ENCODE peak calls at places on chromosome 10, in four cellular contexts. E is HCT116, R is K562, N is choroid plexus epithelial cell. Y is an unnamed sample.

GRCh38 chr10:46523881-46524470 is 32.5 kb downstream of the GPRIN2 start:
- DNase-seq in N (peak; percentile 91), E (peak; percentile 35), R (no peak), Y (peak; percentile 94)

GRCh38 chr10:84395581-84395980 is 67.2 kb downstream of the CCSER2 start:
- DNase-seq in R (no peak), N (no peak), E (no peak), Y (peak; percentile 1)

GRCh38 chr10:78974409-78975317 is 94.1 kb upstream of the ZMIZ1 start:
- DNase-seq in N (peak; percentile 88), E (peak; percentile 47), R (peak; percentile 84), Y (peak; percentile 88)

GRCh38 chr10:80321183-80321582 is 31.7 kb upstream of the MAT1A start:
- DNase-seq in N (no peak), R (no peak), E (no peak), Y (no peak)

GRCh38 chr10:111877274-111877673 is 306.3 kb downstream of the GPAM start:
- DNase-seq in R (no peak), E (no peak), N (no peak), Y (no peak)

GRCh38 chr10:37269554-37270256 is 144.3 kb downstream of the ANKRD30A start:
- DNase-seq in N (no peak), R (no peak), E (no peak), Y (no peak)

GRCh38 chr10:4504550-4504949 is 321.5 kb upstream of the AKR1E2 start:
- DNase-seq in E (no peak), N (no peak), R (no peak), Y (no peak)

GRCh38 chr10:97570146-97570788 is 2.3 kb upstream of the ANKRD2 start:
- DNase-seq in R (no peak), E (no peak), N (no peak), Y (no peak)

GRCh38 chr10:92849234-92849525 is 860 bp downstream of the EXOC6 start:
- DNase-seq in R (no peak), E (no peak), N (peak; percentile 41), Y (peak; percentile 14)

GRCh38 chr10:972763-973162 is 15.5 kb upstream of the GTPBP4 start:
- DNase-seq in E (no peak), N (no peak), R (no peak), Y (no peak)

GRCh38 chr10:104254493-104255243 is at the start of gene GSTO1:
- DNase-seq in R (peak; percentile 89), N (peak; percentile 67), E (peak; percentile 51), Y (peak; percentile 79)

GRCh38 chr10:104253106-104253505 is 1.6 kb upstream of the GSTO1 start:
- DNase-seq in R (peak; percentile 88), E (no peak), N (no peak), Y (no peak)

GRCh38 chr10:104252349-104252748 is 2.3 kb upstream of the GSTO1 start:
- DNase-seq in R (peak; percentile 31), E (no peak), N (no peak), Y (no peak)

GRCh38 chr10:104253576-104254410 is 899 bp upstream of the GSTO1 start:
- DNase-seq in R (no peak), E (no peak), N (no peak), Y (no peak)

GRCh38 chr10:104251443-104251842 is 3.2 kb upstream of the GSTO1 start:
- DNase-seq in E (no peak), R (no peak), N (no peak), Y (no peak)
- TF ChIP-seq CTCF in E (no peak), R (no peak), N (no peak), Y (no peak)

GRCh38 chr10:117504601-117505000 is 37.9 kb upstream of the EMX2 start:
- DNase-seq in E (no peak), N (no peak), R (no peak), Y (no peak)

GRCh38 chr10:117503886-117504205 is 38.7 kb upstream of the EMX2 start:
- DNase-seq in N (no peak), R (no peak), E (no peak), Y (no peak)

GRCh38 chr10:117501460-117502035 is 41.0 kb upstream of the EMX2 start:
- DNase-seq in E (no peak), R (no peak), N (no peak), Y (no peak)

GRCh38 chr10:117502421-117503169 is 40.0 kb upstream of the EMX2 start:
- DNase-seq in R (no peak), E (no peak), N (no peak), Y (no peak)

DNA sequence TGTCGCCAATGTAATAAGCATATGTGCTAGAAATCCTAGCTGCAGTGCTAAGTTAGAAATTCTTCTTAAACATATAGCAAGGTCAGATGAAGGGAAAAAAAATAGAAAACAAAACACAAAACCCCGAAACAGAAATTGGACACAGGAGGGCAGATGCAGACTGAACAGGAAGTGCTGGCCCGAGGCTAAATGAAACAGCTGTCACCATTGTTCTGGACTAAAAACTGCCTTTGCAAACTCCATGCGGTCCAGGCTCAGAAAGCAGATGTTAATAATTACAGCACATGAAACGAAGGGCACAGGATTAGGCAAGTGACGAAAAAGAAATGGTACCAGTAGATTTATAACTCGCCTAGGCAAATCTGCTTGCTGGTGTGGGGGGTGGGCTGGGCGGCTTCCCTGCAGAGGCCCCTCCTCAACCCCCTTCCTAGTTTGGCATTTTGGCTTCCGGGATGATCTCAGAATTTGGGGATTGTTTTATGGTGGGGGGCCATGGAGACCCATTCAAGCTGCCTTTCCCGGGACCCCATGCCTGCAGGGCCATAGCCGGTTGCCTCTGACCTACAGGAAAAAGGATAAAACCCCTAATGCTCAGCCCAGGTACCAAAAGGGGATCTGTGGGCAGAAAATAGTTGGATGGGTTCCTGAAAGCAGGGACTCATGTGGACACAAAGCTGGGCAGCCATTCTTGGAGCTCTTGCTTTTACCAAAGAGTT is 39.2 kb upstream of the EMX2 start:
- DNase-seq in R (no peak), E (no peak), N (peak; percentile 12), Y (peak; percentile 23)
- TF ChIP-seq CTCF in R (no peak), E (no peak), N (no peak), Y (no peak)

DNA sequence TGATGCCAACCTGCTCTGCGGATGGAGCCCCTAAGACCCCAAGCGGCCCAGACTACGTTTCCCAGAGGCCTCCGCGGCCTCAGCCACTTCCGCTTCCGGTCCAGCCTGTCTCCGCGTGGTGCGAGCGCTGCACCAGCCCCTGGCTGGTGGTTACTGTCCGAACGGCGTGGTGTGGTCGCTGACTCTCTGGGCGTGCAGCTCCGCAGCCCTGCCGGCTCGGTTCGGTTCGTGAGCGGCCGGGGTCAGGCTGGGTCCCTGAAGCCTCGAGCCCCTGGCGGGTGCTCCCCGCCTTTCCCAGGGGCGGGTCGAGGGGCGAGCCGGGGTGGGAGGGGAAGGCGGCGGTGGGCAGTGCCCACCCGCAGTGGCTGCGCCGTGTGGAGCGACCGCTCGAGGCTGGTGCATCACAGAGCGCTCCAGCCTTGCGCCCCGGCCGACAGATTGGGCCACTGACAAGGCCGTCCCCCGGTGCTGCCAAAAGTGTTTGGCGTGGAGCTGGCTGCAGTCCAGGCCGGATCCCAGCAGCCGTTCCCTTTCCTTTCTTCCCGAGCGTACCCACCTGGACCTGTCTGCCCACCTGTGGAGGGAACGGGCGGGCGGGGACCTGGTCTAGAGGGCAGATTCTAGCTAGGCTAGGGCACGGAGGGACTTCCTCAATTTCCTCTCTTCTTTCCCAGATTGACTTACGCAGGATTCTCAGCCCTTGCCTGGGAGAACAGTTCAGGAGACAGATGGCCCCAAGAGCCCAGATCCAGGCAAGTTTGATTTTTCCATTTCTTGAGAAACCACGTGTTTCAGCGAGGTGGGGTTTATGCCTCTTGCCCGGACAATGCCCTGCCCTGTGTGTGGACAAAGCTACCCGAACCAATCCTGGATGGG is at the start of gene ZNF485:
- DNase-seq in N (peak; percentile 69), E (peak; percentile 32), R (peak; percentile 91), Y (peak; percentile 42)
- TF ChIP-seq CTCF in N (no peak), E (no peak), R (no peak), Y (no peak)

GRCh38 chr10:127524229-127524628 is 24.9 kb upstream of the NPS start:
- DNase-seq in R (no peak), N (no peak), E (peak; percentile 16), Y (no peak)
- TF ChIP-seq CTCF in R (no peak), N (peak; percentile 17), E (peak; percentile 57), Y (no peak)

DNA sequence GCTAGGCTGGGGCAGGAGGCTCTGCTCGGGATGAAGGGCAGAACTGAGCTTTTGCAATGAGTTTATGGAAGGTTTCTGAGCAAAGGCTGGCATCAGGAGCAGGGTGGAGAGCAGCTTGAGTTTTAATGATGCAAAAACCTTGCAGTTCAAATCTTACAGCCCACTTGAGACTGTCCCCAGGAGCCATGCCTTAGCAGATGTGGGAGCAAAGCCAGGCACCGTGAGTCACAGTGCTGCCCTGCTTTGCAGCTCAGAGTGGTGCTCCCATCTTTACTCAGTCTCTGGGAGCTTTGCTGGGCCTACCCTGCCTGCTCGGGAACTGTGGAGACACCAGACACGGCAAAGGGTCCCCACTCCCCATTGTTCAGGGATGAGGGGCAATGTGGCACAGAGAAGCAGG is 122.4 kb upstream of the NPS start:
- DNase-seq in R (no peak), E (no peak), N (no peak), Y (no peak)
- TF ChIP-seq CTCF in R (no peak), E (no peak), N (no peak), Y (no peak)

DNA sequence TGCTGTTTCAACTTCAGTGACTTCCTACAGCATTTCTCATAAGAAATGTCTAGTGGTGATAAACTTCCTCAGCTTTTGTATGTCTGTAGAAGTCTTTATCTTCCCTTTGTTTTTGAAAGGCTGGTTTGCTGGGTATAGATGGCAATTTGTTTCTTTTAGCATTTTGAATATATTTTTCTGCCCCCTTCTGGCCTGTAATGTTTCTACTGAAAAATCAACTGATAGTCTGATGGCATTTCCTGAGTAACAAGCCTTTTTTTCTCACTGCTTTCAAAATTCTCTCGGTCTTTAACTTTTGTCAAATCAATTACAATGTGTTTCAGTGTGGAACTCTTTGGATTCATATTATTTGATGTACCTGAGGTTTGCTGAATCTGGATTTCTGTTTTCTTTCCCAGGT is 487.1 kb downstream of the ATRNL1 start:
- DNase-seq in E (no peak), R (no peak), N (no peak), Y (no peak)
- TF ChIP-seq CTCF in E (no peak), R (no peak), N (peak; percentile 20), Y (no peak)

GRCh38 chr10:5585517-5586222 is 60.9 kb downstream of the CALML3 start:
- DNase-seq in N (no peak), R (no peak), E (no peak), Y (peak; percentile 43)
- TF ChIP-seq CTCF in N (no peak), R (no peak), E (no peak), Y (no peak)